ENCODE peak calls at places on chromosomes 5 and 9, in nine cellular contexts. U is lower lobe of right lung; E is Right ventricle myocardium inferior; B is RWPE2; F is heart right ventricle; P is effector memory CD8-positive, alpha-beta T cell; D is pancreas; J is activated T-helper 17 cell treated with anti-CD3 and anti-CD28 coated beads, Interleukin-2, amount 50 U/mL, for 72 hours; Z is A549. H is an unnamed sample.

GRCh38 chr5:140216468-140217074 is 41.6 kb downstream of the CYSTM1 start:
- ATAC-seq in U (peak), E (no peak), B (no peak), F (peak), P (no peak), D (peak), J (no peak), Z (no peak), H (no peak)

GRCh38 chr5:128021411-128021810 is 62.2 kb upstream of the SLC12A2 start:
- ATAC-seq in U (no peak), E (no peak), B (no peak), F (no peak), P (no peak), D (no peak), J (no peak), Z (no peak), H (no peak)

GRCh38 chr5:37370550-37370863 is 399 bp downstream of the NUP155 start:
- ATAC-seq in U (no peak), E (no peak), B (peak), F (no peak), P (peak), D (no peak), J (peak), Z (no peak), H (peak)

GRCh38 chr5:147084702-147085101 is 150.1 kb upstream of the STK32A start:
- ATAC-seq in U (no peak), E (no peak), B (no peak), F (no peak), P (no peak), D (no peak), J (no peak), Z (no peak), H (no peak)

GRCh38 chr9:15253197-15253596 is 53.8 kb downstream of the TTC39B start:
- ATAC-seq in U (no peak), E (no peak), B (peak), F (no peak), P (no peak), D (no peak), J (no peak), Z (no peak), H (no peak)

GRCh38 chr5:178123987-178124925 is 6.6 kb upstream of the RMND5B start:
- ATAC-seq in U (no peak), E (no peak), B (no peak), F (no peak), P (no peak), D (no peak), J (no peak), Z (no peak), H (no peak)

GRCh38 chr5:107617052-107617451 is 53.7 kb downstream of the EFNA5 start:
- ATAC-seq in U (no peak), E (no peak), B (no peak), F (no peak), P (no peak), D (no peak), J (no peak), Z (no peak), H (no peak)

GRCh38 chr9:83410701-83411100 is 127.5 kb downstream of the FRMD3 start:
- ATAC-seq in U (no peak), E (no peak), B (no peak), F (no peak), P (no peak), D (no peak), J (no peak), Z (no peak), H (no peak)

GRCh38 chr9:26502311-26502710 is 390.3 kb downstream of the CAAP1 start:
- ATAC-seq in U (no peak), E (no peak), B (no peak), F (no peak), P (no peak), D (no peak), J (no peak), Z (no peak), H (no peak)

GRCh38 chr5:53714324-53715010 is 154.0 kb downstream of the NDUFS4 start:
- ATAC-seq in U (no peak), E (no peak), B (no peak), F (no peak), P (no peak), D (no peak), J (no peak), Z (no peak), H (no peak)

GRCh38 chr9:124791106-124791505 is 14.2 kb downstream of the OLFML2A start:
- ATAC-seq in U (no peak), E (no peak), B (no peak), F (no peak), P (no peak), D (no peak), J (no peak), Z (no peak), H (no peak)

GRCh38 chr5:5252106-5252505 is 112.0 kb downstream of the ADAMTS16 start:
- ATAC-seq in U (no peak), E (no peak), B (no peak), F (no peak), P (no peak), D (no peak), J (no peak), Z (no peak), H (no peak)

GRCh38 chr9:88164870-88165269 is 26.6 kb upstream of the SPATA31C2 start:
- ATAC-seq in U (no peak), E (no peak), B (no peak), F (no peak), P (no peak), D (no peak), J (no peak), Z (no peak), H (no peak)

GRCh38 chr5:41338276-41338675 is 124.9 kb upstream of the C6 start:
- ATAC-seq in U (no peak), E (no peak), B (no peak), F (peak), P (no peak), D (no peak), J (no peak), Z (no peak), H (no peak)

GRCh38 chr5:35454011-35454525 is 163.6 kb upstream of the SPEF2 start:
- ATAC-seq in U (no peak), E (no peak), B (no peak), F (no peak), P (no peak), D (no peak), J (no peak), Z (no peak), H (peak)

GRCh38 chr5:150535611-150536010 is 27.7 kb downstream of the NDST1 start:
- ATAC-seq in U (no peak), E (no peak), B (no peak), F (no peak), P (no peak), D (no peak), J (no peak), Z (no peak), H (no peak)

GRCh38 chr5:145718956-145719355 is 116.2 kb downstream of the PRELID2 start:
- ATAC-seq in U (no peak), E (no peak), B (peak), F (no peak), P (no peak), D (peak), J (no peak), Z (peak), H (no peak)

GRCh38 chr5:11182441-11183080 is 421.5 kb upstream of the DAP start:
- ATAC-seq in U (no peak), E (no peak), B (peak), F (peak), P (no peak), D (peak), J (no peak), Z (peak), H (no peak)

GRCh38 chr5:142841511-142842255 is 71.5 kb downstream of the ARHGAP26 start:
- ATAC-seq in U (no peak), E (peak), B (no peak), F (peak), P (no peak), D (no peak), J (no peak), Z (no peak), H (no peak)

GRCh38 chr5:150078802-150079654 is 7.3 kb downstream of the CSF1R start:
- ATAC-seq in U (no peak), E (no peak), B (no peak), F (no peak), P (no peak), D (no peak), J (no peak), Z (no peak), H (no peak)

GRCh38 chr9:63859475-63860215 is 1425.4 kb downstream of the FOXD4L5 start:
- ATAC-seq in U (no peak), E (no peak), B (no peak), F (peak), P (peak), D (peak), J (no peak), Z (peak), H (no peak)

GRCh38 chr5:79974896-79975295 is 16.2 kb downstream of the MTX3 start:
- ATAC-seq in U (no peak), E (no peak), B (peak), F (peak), P (no peak), D (no peak), J (no peak), Z (no peak), H (no peak)

GRCh38 chr5:43242196-43242595 is 50.2 kb downstream of the NIM1K start:
- ATAC-seq in U (no peak), E (no peak), B (no peak), F (no peak), P (no peak), D (no peak), J (no peak), Z (no peak), H (no peak)

GRCh38 chr5:124408738-124409453 is 337.5 kb downstream of the ZNF608 start:
- ATAC-seq in U (peak), E (peak), B (no peak), F (peak), P (no peak), D (peak), J (no peak), Z (no peak), H (no peak)

GRCh38 chr9:36143242-36143641 is 6.7 kb downstream of the GLIPR2 start:
- ATAC-seq in U (no peak), E (peak), B (no peak), F (peak), P (no peak), D (no peak), J (no peak), Z (no peak), H (no peak)

GRCh38 chr5:16673241-16673998 is 56.6 kb upstream of the RETREG1 start:
- ATAC-seq in U (no peak), E (no peak), B (no peak), F (no peak), P (no peak), D (peak), J (peak), Z (no peak), H (no peak)

GRCh38 chr9:69471433-69471832 is 146.4 kb downstream of the ENTREP1 start:
- ATAC-seq in U (no peak), E (no peak), B (peak), F (no peak), P (no peak), D (no peak), J (no peak), Z (no peak), H (no peak)

H was measured in activated CD4-positive, CD25-positive, alpha-beta regulatory T cell treated with anti-CD3 and anti-CD28 coated beads, Interleukin-2, amount 50 U/mL, for 24 hours.